ENCODE peak calls at places on chromosomes 2 and 18, in ten cellular contexts. J, W, Y, Q, T, L, N, A, C and M are unnamed samples.
A peak's percentile ranks its signal among the peaks of the same experiment; 100 is the strongest.

GRCh38 chr2:211881449-211881848 is 657.2 kb downstream of the ERBB4 start:
- DNase-seq in Y (no peak), N (no peak), J (no peak), Q (no peak), T (no peak), C (no peak), A (no peak), L (no peak), W (no peak), M (no peak)

GRCh38 chr2:173644146-173644545 is 289.5 kb downstream of the CDCA7 start:
- DNase-seq in C (no peak), Q (no peak), A (no peak), Y (no peak), T (no peak), W (no peak), J (peak; percentile 59), N (no peak), L (no peak), M (peak; percentile 75)

GRCh38 chr2:216775043-216775453 is 79.7 kb upstream of the IGFBP5 start:
- DNase-seq in W (peak; percentile 5), Y (no peak), A (peak; percentile 49), N (no peak), C (no peak), T (no peak), J (peak; percentile 99), Q (peak; percentile 46), L (peak; percentile 90), M (peak; percentile 93)

GRCh38 chr2:204407209-204408070 is 137.8 kb upstream of the PARD3B start:
- DNase-seq in C (no peak), N (no peak), T (no peak), Y (no peak), A (no peak), W (no peak), Q (peak; percentile 41), J (peak; percentile 19), L (no peak), M (no peak)

GRCh38 chr2:198930170-198930569 is 527.6 kb downstream of the SATB2 start:
- DNase-seq in J (peak; percentile 38), T (no peak), Q (peak; percentile 2), W (no peak), N (no peak), C (no peak), A (no peak), Y (no peak), L (no peak), M (peak; percentile 8)

GRCh38 chr2:120596191-120596781 is 139.4 kb upstream of the GLI2 start:
- DNase-seq in A (no peak), Q (no peak), T (no peak), J (peak; percentile 17), C (no peak), Y (no peak), W (no peak), N (no peak), L (no peak), M (peak; percentile 38)

GRCh38 chr2:15912203-15912602 is 28.1 kb upstream of the MYCN start:
- DNase-seq in T (peak; percentile 15), A (no peak), Y (no peak), C (no peak), Q (peak; percentile 76), W (no peak), N (peak; percentile 2), J (peak; percentile 73), L (no peak), M (peak; percentile 32)

GRCh38 chr2:6254446-6254845 is 562.3 kb downstream of the SOX11 start:
- DNase-seq in C (no peak), N (no peak), L (no peak), T (no peak), J (no peak), Q (no peak), W (peak; percentile 45), Y (no peak), A (no peak), M (no peak)

GRCh38 chr2:121088251-121089004 is 196.6 kb downstream of the TFCP2L1 start:
- DNase-seq in T (no peak), C (no peak), Y (no peak), W (peak; percentile 92), L (no peak), Q (no peak), A (no peak), J (no peak), N (no peak), M (peak; percentile 42)

GRCh38 chr18:76452357-76452756 is 42.7 kb downstream of the ZNF516 start:
- DNase-seq in W (peak; percentile 16), T (no peak), N (no peak), Q (no peak), A (no peak), L (no peak), J (no peak), C (no peak), Y (no peak), M (no peak)

GRCh38 chr2:45583989-45584388 is 27.1 kb downstream of the SRBD1 start:
- DNase-seq in C (no peak), N (no peak), A (no peak), J (no peak), W (no peak), Y (no peak), T (no peak), L (no peak), Q (no peak), M (no peak)

GRCh38 chr2:73685770-73686438 is 43.7 kb upstream of the NAT8 start:
- DNase-seq in C (no peak), Y (no peak), Q (peak; percentile 14), L (peak; percentile 15), T (no peak), J (no peak), A (no peak), W (no peak), N (no peak), M (peak; percentile 31)

GRCh38 chr18:31819106-31819924 is 58.6 kb upstream of the SLC25A52 start:
- DNase-seq in L (peak; percentile 42), Y (no peak), T (peak; percentile 30), W (peak; percentile 50), C (no peak), A (peak; percentile 31), N (peak; percentile 33), J (peak; percentile 22), Q (peak; percentile 44), M (peak; percentile 33)

GRCh38 chr2:230790981-230791380 is 73.8 kb upstream of the ITM2C start:
- DNase-seq in Y (no peak), J (no peak), T (no peak), A (no peak), W (no peak), Q (no peak), C (no peak), N (no peak), L (no peak), M (no peak)

GRCh38 chr18:58793361-58793760 is 71.3 kb upstream of the ZNF532 start:
- DNase-seq in A (no peak), J (peak; percentile 66), Y (no peak), C (no peak), T (no peak), L (peak; percentile 66), W (peak; percentile 12), N (no peak), Q (peak; percentile 71), M (peak; percentile 80)

GRCh38 chr2:185391571-185391970 is 347.0 kb upstream of the FSIP2 start:
- DNase-seq in J (no peak), T (no peak), L (no peak), A (no peak), Q (no peak), Y (no peak), W (no peak), C (no peak), N (no peak), M (no peak)

GRCh38 chr18:51135795-51136194 is 61.7 kb downstream of the MEX3C start:
- DNase-seq in C (no peak), N (no peak), Y (no peak), W (no peak), T (no peak), L (no peak), A (no peak), J (no peak), Q (peak; percentile 15), M (no peak)

GRCh38 chr2:12514631-12515437 is 201.9 kb upstream of the TRIB2 start:
- DNase-seq in T (no peak), Y (no peak), N (no peak), L (no peak), C (no peak), J (no peak), W (no peak), Q (no peak), A (no peak), M (no peak)

GRCh38 chr2:159035790-159036411 is 67.5 kb downstream of the TANC1 start:
- DNase-seq in N (peak; percentile 19), Q (peak; percentile 64), Y (no peak), T (peak; percentile 63), C (no peak), J (peak; percentile 44), A (peak; percentile 69), W (peak; percentile 66), L (peak; percentile 62), M (no peak)

GRCh38 chr2:144524190-144524957 is 4.5 kb upstream of the ZEB2 start:
- DNase-seq in W (peak; percentile 71), N (no peak), T (peak; percentile 14), C (peak; percentile 51), Y (no peak), J (peak; percentile 57), A (peak; percentile 77), Q (no peak), L (no peak), M (peak; percentile 61)

GRCh38 chr2:118814368-118814767 is 33.1 kb downstream of the EN1 start:
- DNase-seq in T (no peak), W (no peak), C (no peak), Y (no peak), L (no peak), A (peak; percentile 23), N (no peak), J (no peak), Q (no peak), M (no peak)

GRCh38 chr2:105134076-105134475 is 96.2 kb downstream of the MRPS9 start:
- DNase-seq in A (no peak), Q (no peak), J (no peak), L (no peak), C (no peak), N (no peak), W (no peak), Y (no peak), T (no peak), M (no peak)